ENCODE peak calls at places on chromosome 1, in ten cellular contexts. One of them, this sample, is unnamed.

GRCh38 chr1:163300569-163300968 is 21.2 kb upstream of the NUF2 start:
- DNase-seq in H9: no peak
- DNase-seq in activated CD8-positive, alpha-beta T cell treated with anti-CD3 and anti-CD28 coated beads for 36 hours: no peak
- DNase-seq in cardiac fibroblast: peak
- DNase-seq in mesothelial cell of epicardium: no peak
- DNase-seq in lung: no peak
- DNase-seq in fibroblast of pulmonary artery: no peak
- DNase-seq in dorsolateral prefrontal cortex: no peak
- DNase-seq in GM10248: no peak
- DNase-seq in heart left ventricle: no peak
- DNase-seq in this sample: no peak

GRCh38 chr1:63269571-63269970 is 52.8 kb upstream of the FOXD3 start:
- DNase-seq in H9: no peak
- DNase-seq in activated CD8-positive, alpha-beta T cell treated with anti-CD3 and anti-CD28 coated beads for 36 hours: no peak
- DNase-seq in cardiac fibroblast: no peak
- DNase-seq in mesothelial cell of epicardium: no peak
- DNase-seq in lung: no peak
- DNase-seq in fibroblast of pulmonary artery: no peak
- DNase-seq in dorsolateral prefrontal cortex: no peak
- DNase-seq in GM10248: no peak
- DNase-seq in heart left ventricle: no peak
- DNase-seq in this sample: no peak

GRCh38 chr1:184152502-184152901 is 101.0 kb downstream of the TSEN15 start:
- DNase-seq in H9: no peak
- DNase-seq in activated CD8-positive, alpha-beta T cell treated with anti-CD3 and anti-CD28 coated beads for 36 hours: no peak
- DNase-seq in cardiac fibroblast: peak
- DNase-seq in mesothelial cell of epicardium: no peak
- DNase-seq in lung: no peak
- DNase-seq in fibroblast of pulmonary artery: peak
- DNase-seq in dorsolateral prefrontal cortex: no peak
- DNase-seq in GM10248: no peak
- DNase-seq in heart left ventricle: peak
- DNase-seq in this sample: no peak

GRCh38 chr1:15114884-15115283 is 38.7 kb upstream of the TMEM51 start:
- DNase-seq in H9: no peak
- DNase-seq in activated CD8-positive, alpha-beta T cell treated with anti-CD3 and anti-CD28 coated beads for 36 hours: no peak
- DNase-seq in cardiac fibroblast: no peak
- DNase-seq in mesothelial cell of epicardium: no peak
- DNase-seq in lung: no peak
- DNase-seq in fibroblast of pulmonary artery: no peak
- DNase-seq in dorsolateral prefrontal cortex: no peak
- DNase-seq in GM10248: no peak
- DNase-seq in heart left ventricle: no peak
- DNase-seq in this sample: no peak

GRCh38 chr1:15005116-15005515 is 148.4 kb upstream of the TMEM51 start:
- DNase-seq in H9: no peak
- DNase-seq in activated CD8-positive, alpha-beta T cell treated with anti-CD3 and anti-CD28 coated beads for 36 hours: no peak
- DNase-seq in cardiac fibroblast: no peak
- DNase-seq in mesothelial cell of epicardium: no peak
- DNase-seq in lung: no peak
- DNase-seq in fibroblast of pulmonary artery: no peak
- DNase-seq in dorsolateral prefrontal cortex: no peak
- DNase-seq in GM10248: no peak
- DNase-seq in heart left ventricle: no peak
- DNase-seq in this sample: no peak

GRCh38 chr1:225607355-225607754 is 45.6 kb downstream of the ENAH start:
- DNase-seq in H9: no peak
- DNase-seq in activated CD8-positive, alpha-beta T cell treated with anti-CD3 and anti-CD28 coated beads for 36 hours: no peak
- DNase-seq in cardiac fibroblast: no peak
- DNase-seq in mesothelial cell of epicardium: no peak
- DNase-seq in lung: no peak
- DNase-seq in fibroblast of pulmonary artery: no peak
- DNase-seq in dorsolateral prefrontal cortex: no peak
- DNase-seq in GM10248: no peak
- DNase-seq in heart left ventricle: no peak
- DNase-seq in this sample: no peak

GRCh38 chr1:10721381-10722321 is 74.8 kb downstream of the CASZ1 start:
- DNase-seq in H9: peak
- DNase-seq in activated CD8-positive, alpha-beta T cell treated with anti-CD3 and anti-CD28 coated beads for 36 hours: no peak
- DNase-seq in cardiac fibroblast: no peak
- DNase-seq in mesothelial cell of epicardium: no peak
- DNase-seq in lung: no peak
- DNase-seq in fibroblast of pulmonary artery: no peak
- DNase-seq in dorsolateral prefrontal cortex: no peak
- DNase-seq in GM10248: no peak
- DNase-seq in heart left ventricle: no peak
- DNase-seq in this sample: no peak

GRCh38 chr1:207890136-207890738 is 20.7 kb downstream of the CD34 start:
- DNase-seq in H9: no peak
- DNase-seq in activated CD8-positive, alpha-beta T cell treated with anti-CD3 and anti-CD28 coated beads for 36 hours: no peak
- DNase-seq in cardiac fibroblast: peak
- DNase-seq in mesothelial cell of epicardium: no peak
- DNase-seq in lung: peak
- DNase-seq in fibroblast of pulmonary artery: peak
- DNase-seq in dorsolateral prefrontal cortex: no peak
- DNase-seq in GM10248: no peak
- DNase-seq in heart left ventricle: peak
- DNase-seq in this sample: no peak

GRCh38 chr1:32307313-32307712 is 15.4 kb downstream of the HDAC1 start:
- DNase-seq in H9: no peak
- DNase-seq in activated CD8-positive, alpha-beta T cell treated with anti-CD3 and anti-CD28 coated beads for 36 hours: no peak
- DNase-seq in cardiac fibroblast: no peak
- DNase-seq in mesothelial cell of epicardium: no peak
- DNase-seq in lung: no peak
- DNase-seq in fibroblast of pulmonary artery: peak
- DNase-seq in dorsolateral prefrontal cortex: no peak
- DNase-seq in GM10248: no peak
- DNase-seq in heart left ventricle: no peak
- DNase-seq in this sample: no peak
- TF ChIP-seq CTCF in H9: no peak
- TF ChIP-seq CTCF in activated CD8-positive, alpha-beta T cell treated with anti-CD3 and anti-CD28 coated beads for 36 hours: no peak
- TF ChIP-seq CTCF in cardiac fibroblast: no peak
- TF ChIP-seq CTCF in mesothelial cell of epicardium: no peak
- TF ChIP-seq CTCF in lung: no peak
- TF ChIP-seq CTCF in fibroblast of pulmonary artery: no peak
- TF ChIP-seq CTCF in dorsolateral prefrontal cortex: no peak
- TF ChIP-seq CTCF in GM10248: no peak
- TF ChIP-seq CTCF in heart left ventricle: no peak
- TF ChIP-seq CTCF in this sample: no peak

DNA sequence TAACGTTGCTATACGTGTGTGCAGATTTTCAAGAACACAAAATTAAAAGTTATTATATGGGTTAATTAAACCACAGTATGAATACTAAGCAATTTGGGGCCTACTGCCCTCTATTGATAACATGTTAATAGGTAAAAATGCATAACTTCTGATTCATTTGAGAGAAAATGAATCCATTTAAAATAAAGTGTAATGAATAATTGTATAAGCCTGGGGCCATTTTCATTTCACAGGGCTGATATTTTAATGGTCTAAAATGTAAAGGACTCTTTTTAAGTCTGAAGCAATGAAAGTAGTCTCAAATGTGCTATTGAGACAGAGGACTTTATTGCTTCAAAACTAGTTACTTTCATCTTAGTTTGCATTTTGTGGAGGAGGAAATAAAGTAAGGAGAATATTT is 155.4 kb downstream of the TLR5 start:
- DNase-seq in H9: no peak
- DNase-seq in activated CD8-positive, alpha-beta T cell treated with anti-CD3 and anti-CD28 coated beads for 36 hours: no peak
- DNase-seq in cardiac fibroblast: no peak
- DNase-seq in mesothelial cell of epicardium: no peak
- DNase-seq in lung: no peak
- DNase-seq in fibroblast of pulmonary artery: no peak
- DNase-seq in dorsolateral prefrontal cortex: no peak
- DNase-seq in GM10248: no peak
- DNase-seq in heart left ventricle: no peak
- DNase-seq in this sample: no peak
- TF ChIP-seq CTCF in H9: no peak
- TF ChIP-seq CTCF in activated CD8-positive, alpha-beta T cell treated with anti-CD3 and anti-CD28 coated beads for 36 hours: no peak
- TF ChIP-seq CTCF in cardiac fibroblast: no peak
- TF ChIP-seq CTCF in mesothelial cell of epicardium: no peak
- TF ChIP-seq CTCF in lung: no peak
- TF ChIP-seq CTCF in fibroblast of pulmonary artery: no peak
- TF ChIP-seq CTCF in dorsolateral prefrontal cortex: no peak
- TF ChIP-seq CTCF in GM10248: no peak
- TF ChIP-seq CTCF in heart left ventricle: no peak
- TF ChIP-seq CTCF in this sample: no peak

DNA sequence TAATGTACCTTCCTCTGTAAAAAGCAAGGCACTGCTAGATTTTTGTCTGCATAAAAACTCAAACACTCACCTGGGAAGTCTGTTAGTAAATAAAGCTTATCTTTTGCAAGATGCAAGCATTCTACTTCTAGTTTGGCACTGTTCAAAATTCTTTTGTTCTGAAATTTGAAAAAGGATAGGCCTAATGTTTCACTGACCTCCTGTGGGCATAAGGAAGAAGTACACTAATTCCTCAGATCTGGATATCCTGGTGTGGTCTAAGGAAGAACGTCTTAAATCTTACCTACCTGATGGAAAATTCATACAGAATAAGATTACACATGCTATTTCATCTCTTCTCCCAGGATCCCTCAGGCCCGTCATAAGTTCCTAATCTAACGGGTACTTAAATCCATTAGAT is 93.5 kb upstream of the CAMK1G start:
- DNase-seq in H9: no peak
- DNase-seq in activated CD8-positive, alpha-beta T cell treated with anti-CD3 and anti-CD28 coated beads for 36 hours: no peak
- DNase-seq in cardiac fibroblast: peak
- DNase-seq in mesothelial cell of epicardium: no peak
- DNase-seq in lung: no peak
- DNase-seq in fibroblast of pulmonary artery: peak
- DNase-seq in dorsolateral prefrontal cortex: no peak
- DNase-seq in GM10248: no peak
- DNase-seq in heart left ventricle: no peak
- DNase-seq in this sample: no peak
- TF ChIP-seq CTCF in H9: peak
- TF ChIP-seq CTCF in activated CD8-positive, alpha-beta T cell treated with anti-CD3 and anti-CD28 coated beads for 36 hours: no peak
- TF ChIP-seq CTCF in cardiac fibroblast: peak
- TF ChIP-seq CTCF in mesothelial cell of epicardium: peak
- TF ChIP-seq CTCF in lung: no peak
- TF ChIP-seq CTCF in fibroblast of pulmonary artery: peak
- TF ChIP-seq CTCF in dorsolateral prefrontal cortex: peak
- TF ChIP-seq CTCF in GM10248: no peak
- TF ChIP-seq CTCF in heart left ventricle: peak
- TF ChIP-seq CTCF in this sample: peak

GRCh38 chr1:6035719-6036118 is 10.0 kb upstream of the KCNAB2 start:
- DNase-seq in H9: no peak
- DNase-seq in activated CD8-positive, alpha-beta T cell treated with anti-CD3 and anti-CD28 coated beads for 36 hours: no peak
- DNase-seq in cardiac fibroblast: no peak
- DNase-seq in mesothelial cell of epicardium: no peak
- DNase-seq in lung: no peak
- DNase-seq in fibroblast of pulmonary artery: no peak
- DNase-seq in dorsolateral prefrontal cortex: no peak
- DNase-seq in GM10248: no peak
- DNase-seq in heart left ventricle: no peak
- DNase-seq in this sample: no peak
- TF ChIP-seq CTCF in H9: no peak
- TF ChIP-seq CTCF in activated CD8-positive, alpha-beta T cell treated with anti-CD3 and anti-CD28 coated beads for 36 hours: no peak
- TF ChIP-seq CTCF in cardiac fibroblast: no peak
- TF ChIP-seq CTCF in mesothelial cell of epicardium: no peak
- TF ChIP-seq CTCF in lung: no peak
- TF ChIP-seq CTCF in fibroblast of pulmonary artery: no peak
- TF ChIP-seq CTCF in dorsolateral prefrontal cortex: no peak
- TF ChIP-seq CTCF in GM10248: no peak
- TF ChIP-seq CTCF in heart left ventricle: no peak
- TF ChIP-seq CTCF in this sample: no peak

DNA sequence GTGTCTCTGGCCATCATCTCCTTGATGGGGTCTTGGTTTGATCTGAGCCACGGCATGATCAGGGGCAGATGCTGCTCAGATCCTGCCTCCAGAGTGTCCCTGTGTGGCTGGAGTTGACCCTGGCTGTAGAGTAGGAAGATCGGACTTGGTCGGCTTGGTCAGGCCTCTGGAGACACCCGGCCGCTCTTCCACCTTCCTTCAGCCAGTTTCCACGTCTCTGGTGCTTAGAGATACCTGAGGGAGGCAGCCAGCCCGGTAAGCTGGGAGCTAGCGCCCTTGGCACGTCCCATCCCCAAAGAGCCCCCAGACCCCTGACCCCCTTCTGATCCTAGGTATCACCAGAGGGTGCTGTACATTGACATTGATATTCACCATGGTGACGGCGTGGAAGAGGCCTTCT is 8.8 kb downstream of the MARCKSL1 start:
- DNase-seq in H9: no peak
- DNase-seq in activated CD8-positive, alpha-beta T cell treated with anti-CD3 and anti-CD28 coated beads for 36 hours: no peak
- DNase-seq in cardiac fibroblast: no peak
- DNase-seq in mesothelial cell of epicardium: no peak
- DNase-seq in lung: no peak
- DNase-seq in fibroblast of pulmonary artery: no peak
- DNase-seq in dorsolateral prefrontal cortex: no peak
- DNase-seq in GM10248: no peak
- DNase-seq in heart left ventricle: no peak
- DNase-seq in this sample: no peak
- TF ChIP-seq CTCF in H9: no peak
- TF ChIP-seq CTCF in activated CD8-positive, alpha-beta T cell treated with anti-CD3 and anti-CD28 coated beads for 36 hours: no peak
- TF ChIP-seq CTCF in cardiac fibroblast: no peak
- TF ChIP-seq CTCF in mesothelial cell of epicardium: no peak
- TF ChIP-seq CTCF in lung: no peak
- TF ChIP-seq CTCF in fibroblast of pulmonary artery: no peak
- TF ChIP-seq CTCF in dorsolateral prefrontal cortex: no peak
- TF ChIP-seq CTCF in GM10248: no peak
- TF ChIP-seq CTCF in heart left ventricle: no peak
- TF ChIP-seq CTCF in this sample: no peak

GRCh38 chr1:237672748-237673147 is 218.0 kb downstream of the ZP4 start:
- DNase-seq in H9: no peak
- DNase-seq in activated CD8-positive, alpha-beta T cell treated with anti-CD3 and anti-CD28 coated beads for 36 hours: no peak
- DNase-seq in cardiac fibroblast: peak
- DNase-seq in mesothelial cell of epicardium: no peak
- DNase-seq in lung: no peak
- DNase-seq in fibroblast of pulmonary artery: no peak
- DNase-seq in dorsolateral prefrontal cortex: no peak
- DNase-seq in GM10248: no peak
- DNase-seq in heart left ventricle: no peak
- DNase-seq in this sample: no peak
- TF ChIP-seq CTCF in H9: peak
- TF ChIP-seq CTCF in activated CD8-positive, alpha-beta T cell treated with anti-CD3 and anti-CD28 coated beads for 36 hours: no peak
- TF ChIP-seq CTCF in cardiac fibroblast: no peak
- TF ChIP-seq CTCF in mesothelial cell of epicardium: no peak
- TF ChIP-seq CTCF in lung: no peak
- TF ChIP-seq CTCF in fibroblast of pulmonary artery: no peak
- TF ChIP-seq CTCF in dorsolateral prefrontal cortex: no peak
- TF ChIP-seq CTCF in GM10248: peak
- TF ChIP-seq CTCF in heart left ventricle: no peak
- TF ChIP-seq CTCF in this sample: no peak

GRCh38 chr1:242692988-242693387 is 168.5 kb upstream of the PLD5 start:
- DNase-seq in H9: no peak
- DNase-seq in activated CD8-positive, alpha-beta T cell treated with anti-CD3 and anti-CD28 coated beads for 36 hours: no peak
- DNase-seq in cardiac fibroblast: no peak
- DNase-seq in mesothelial cell of epicardium: no peak
- DNase-seq in lung: no peak
- DNase-seq in fibroblast of pulmonary artery: no peak
- DNase-seq in dorsolateral prefrontal cortex: no peak
- DNase-seq in GM10248: no peak
- DNase-seq in heart left ventricle: no peak
- DNase-seq in this sample: no peak
- TF ChIP-seq CTCF in H9: no peak
- TF ChIP-seq CTCF in activated CD8-positive, alpha-beta T cell treated with anti-CD3 and anti-CD28 coated beads for 36 hours: no peak
- TF ChIP-seq CTCF in cardiac fibroblast: no peak
- TF ChIP-seq CTCF in mesothelial cell of epicardium: no peak
- TF ChIP-seq CTCF in lung: no peak
- TF ChIP-seq CTCF in fibroblast of pulmonary artery: no peak
- TF ChIP-seq CTCF in dorsolateral prefrontal cortex: no peak
- TF ChIP-seq CTCF in GM10248: no peak
- TF ChIP-seq CTCF in heart left ventricle: no peak
- TF ChIP-seq CTCF in this sample: no peak